ENCODE peak calls at places on chromosomes 5 and 9, in five cellular contexts. O, X, R, S and W are unnamed samples. For H3K9me3, the result is how much of the 10 kb centered on the place peaks cover.

GRCh38 chr5:103244398-103244797 is 14.2 kb upstream of the MACIR start:
- DNase-seq in S (no peak), R (no peak), X (no peak), O (no peak), W (no peak)

GRCh38 chr5:108339220-108339619 is 42.7 kb downstream of the FBXL17 start:
- DNase-seq in R (no peak), X (no peak), O (no peak), S (no peak), W (no peak)

GRCh38 chr9:84945878-84946538 is 276.5 kb downstream of the NTRK2 start:
- DNase-seq in R (no peak), S (no peak), X (no peak), O (no peak), W (no peak)

GRCh38 chr5:139660916-139661814 is 13.0 kb downstream of the CXXC5 start:
- DNase-seq in X (no peak), R (peak), O (no peak), S (peak), W (peak)

GRCh38 chr9:81993656-81994055 is 5.1 kb downstream of the SPATA31D1 start:
- DNase-seq in O (no peak), X (no peak), S (no peak), R (no peak), W (no peak)

GRCh38 chr5:74241751-74242140 is 398.8 kb downstream of the ENC1 start:
- DNase-seq in O (no peak), S (no peak), R (no peak), X (no peak), W (no peak)

GRCh38 chr5:73743161-73743560 is 117.2 kb downstream of the ARHGEF28 start:
- DNase-seq in S (no peak), O (no peak), R (no peak), X (no peak), W (no peak)

GRCh38 chr9:221989-222776 is 7.5 kb downstream of the DOCK8 start:
- DNase-seq in S (no peak), O (no peak), X (no peak), R (no peak), W (no peak)

GRCh38 chr9:103089357-103089756 is 94.2 kb downstream of the CYLC2 start:
- DNase-seq in X (no peak), R (no peak), S (no peak), O (no peak), W (no peak)
- H3K9me3 ChIP-seq in X (under half), R (under half), S (under half), O (under half), W (under half)

DNA sequence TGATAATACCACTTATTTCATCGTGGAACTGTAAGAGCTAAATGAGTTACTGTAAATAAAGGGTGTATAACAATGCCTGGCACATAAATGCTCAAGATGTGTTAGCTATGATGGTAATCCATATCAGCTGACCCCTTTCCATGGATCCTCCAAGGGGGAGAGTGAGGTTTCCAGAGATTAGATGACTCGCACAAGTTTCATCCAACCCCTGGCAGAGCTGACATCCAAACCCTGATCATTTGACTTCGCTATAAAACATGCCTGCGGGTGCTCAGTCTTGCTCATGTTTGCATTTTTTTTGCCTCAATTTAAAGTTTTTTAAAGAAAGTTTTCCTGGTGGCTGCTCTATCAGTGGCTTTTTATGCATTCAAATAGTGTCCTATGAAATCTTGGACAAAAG is 145.7 kb upstream of the SMIM23 start:
- DNase-seq in O (no peak), R (no peak), S (no peak), X (no peak), W (no peak)
- TF ChIP-seq CTCF in O (no peak), R (no peak), S (no peak), X (no peak), W (no peak)

DNA sequence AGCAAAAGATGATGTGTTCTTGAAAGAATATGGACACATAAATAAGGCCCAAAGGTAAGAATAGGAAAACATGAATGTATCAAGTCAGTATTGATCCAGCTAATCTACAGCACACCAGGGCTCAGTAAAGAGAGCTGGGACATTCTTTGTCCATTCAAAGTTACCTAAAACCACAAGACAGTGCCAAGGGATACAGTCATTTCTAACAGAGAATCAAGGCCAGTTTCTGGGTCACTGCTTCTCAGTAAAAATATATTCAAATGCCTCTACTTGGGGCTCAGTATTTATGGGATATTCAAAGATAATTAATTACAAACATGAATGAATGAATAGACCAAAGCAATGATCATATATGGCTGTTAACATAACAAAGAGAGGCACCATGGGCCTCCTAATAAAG is 35.0 kb downstream of the MTMR12 start:
- DNase-seq in S (no peak), X (no peak), R (no peak), O (no peak), W (no peak)
- H3K27ac ChIP-seq in S (peak), X (no peak), R (no peak), O (no peak), W (no peak)

DNA sequence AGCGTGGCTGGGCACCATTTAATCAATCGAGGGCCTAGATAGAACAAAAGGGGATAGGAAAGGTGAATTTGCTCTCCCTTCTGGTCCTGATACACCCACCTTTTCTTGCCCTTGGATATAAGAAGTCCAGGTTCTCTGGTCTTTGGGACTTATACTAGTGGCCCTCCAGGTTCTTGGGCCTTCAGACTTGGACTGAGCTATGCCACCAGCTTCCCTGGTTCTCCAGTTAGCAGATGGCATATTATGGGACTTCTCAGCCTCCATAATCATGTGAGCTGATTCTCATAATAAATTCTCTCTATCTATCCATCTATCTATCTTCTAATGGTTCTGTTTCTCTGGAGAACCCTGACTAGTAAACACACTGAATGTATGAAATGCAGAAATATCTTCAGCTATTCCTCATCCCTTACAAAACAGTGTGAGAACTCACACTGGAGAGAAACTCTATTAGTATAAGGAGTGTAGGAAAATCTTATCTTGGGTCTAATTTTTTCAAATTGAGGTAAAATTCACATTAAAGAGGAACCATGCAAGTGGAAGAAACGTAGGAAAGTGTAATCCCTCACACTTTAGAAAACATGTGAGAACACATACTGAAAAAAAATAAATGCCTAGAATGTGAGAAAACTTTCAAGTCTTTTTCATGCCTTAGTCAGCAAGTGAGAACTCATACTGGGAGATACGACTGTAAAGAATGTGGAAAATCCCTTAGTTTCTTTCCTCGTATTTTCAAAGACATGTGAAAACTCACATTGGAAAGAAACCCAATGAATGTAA is 15.5 kb downstream of the PCDHB15 start:
- DNase-seq in S (no peak), O (no peak), X (peak), R (no peak), W (no peak)
- H3K9me3 ChIP-seq in S (under half), O (half or more), X (under half), R (half or more), W (under half)

DNA sequence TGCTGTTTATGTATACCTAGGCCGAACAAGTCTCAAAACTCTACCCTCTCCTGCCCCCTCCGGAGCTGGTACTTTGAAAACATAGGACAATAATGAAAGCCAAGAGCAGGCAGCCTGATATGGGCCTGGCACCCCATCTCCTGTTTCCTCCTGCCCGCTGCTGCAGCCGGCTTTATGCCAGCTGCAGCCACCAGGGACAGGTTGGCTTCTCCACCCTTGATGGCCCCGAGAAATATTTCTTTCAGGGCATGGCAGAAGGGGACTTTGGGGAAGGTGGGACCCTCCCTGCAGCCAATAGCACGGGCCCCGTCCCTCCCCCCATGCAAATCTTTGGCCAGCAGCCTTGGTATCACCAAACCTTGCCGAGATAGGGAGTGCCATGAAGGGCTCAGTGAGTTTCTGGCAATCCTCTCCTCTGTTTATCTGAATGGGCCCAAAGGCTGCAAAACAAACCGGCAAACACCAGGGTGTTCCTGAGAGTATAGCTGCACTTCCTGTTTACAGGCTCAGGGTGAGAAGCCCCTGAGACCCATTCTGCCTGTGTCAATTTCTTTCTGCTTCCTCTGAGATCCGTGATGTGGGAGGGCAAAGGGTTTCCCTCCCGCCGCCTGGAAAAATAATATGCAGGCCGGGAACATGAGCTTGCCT is 73.4 kb upstream of the BOD1 start:
- DNase-seq in S (no peak), O (no peak), X (peak), R (no peak), W (no peak)
- TF ChIP-seq CTCF in S (no peak), O (no peak), X (peak), R (no peak), W (no peak)

GRCh38 chr9:16526380-16526779 is 344.1 kb downstream of the BNC2 start:
- DNase-seq in X (no peak), O (no peak), S (peak), R (no peak), W (no peak)

GRCh38 chr9:16532681-16533450 is 337.6 kb downstream of the BNC2 start:
- DNase-seq in S (no peak), R (no peak), O (no peak), X (no peak), W (no peak)

GRCh38 chr9:16530669-16531461 is 339.6 kb downstream of the BNC2 start:
- DNase-seq in S (no peak), R (no peak), O (no peak), X (no peak), W (no peak)

GRCh38 chr9:16535555-16535954 is 334.9 kb downstream of the BNC2 start:
- DNase-seq in O (no peak), S (no peak), R (no peak), X (no peak), W (no peak)

DNA sequence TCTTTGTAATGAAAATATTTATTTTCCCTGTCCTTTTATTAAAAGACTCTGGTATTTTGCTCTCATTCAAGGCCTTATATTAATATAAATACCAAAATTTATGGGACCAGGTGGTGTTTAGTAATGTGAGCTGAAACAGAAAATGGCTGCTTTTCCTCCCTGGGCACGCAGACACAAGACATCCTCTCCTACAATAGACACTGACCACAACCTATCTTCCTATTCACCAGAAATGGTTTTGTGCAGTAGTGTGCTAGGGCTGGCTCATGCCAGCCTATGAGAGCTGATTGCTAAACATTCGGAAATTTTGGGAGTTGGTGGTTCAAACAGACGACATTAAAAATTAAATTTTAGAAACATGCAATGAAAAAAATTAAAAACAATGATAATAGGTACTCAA is 338.2 kb downstream of the BNC2 start:
- DNase-seq in X (no peak), O (no peak), S (no peak), R (no peak), W (no peak)
- H3K27ac ChIP-seq in X (no peak), O (no peak), S (peak), R (no peak), W (no peak)

GRCh38 chr5:56344594-56344993 is 111.5 kb upstream of the ANKRD55 start:
- DNase-seq in O (no peak), S (no peak), X (no peak), R (no peak), W (no peak)
- H3K9me3 ChIP-seq in O (under half), S (under half), X (under half), R (under half), W (under half)